ENCODE peak calls at places on chromosomes 5 and 9, in four cellular contexts. One of them, this sample, is unnamed.

GRCh38 chr9:136837146-136837855 is 5.0 kb upstream of the AJM1 start:
- DNase-seq in HCT116: no peak
- DNase-seq in tibial artery: no peak
- DNase-seq in brain microvascular endothelial cell: no peak
- DNase-seq in this sample: no peak

GRCh38 chr9:69388596-69388995 is 63.6 kb downstream of the ENTREP1 start:
- DNase-seq in brain microvascular endothelial cell: no peak
- DNase-seq in tibial artery: no peak
- DNase-seq in HCT116: no peak
- DNase-seq in this sample: no peak

GRCh38 chr5:136018814-136019777 is 9.7 kb upstream of the TGFBI start:
- DNase-seq in brain microvascular endothelial cell: peak
- DNase-seq in HCT116: no peak
- DNase-seq in tibial artery: no peak
- DNase-seq in this sample: peak

GRCh38 chr5:14143843-14144585 is 872 bp downstream of the TRIO start:
- DNase-seq in brain microvascular endothelial cell: no peak
- DNase-seq in HCT116: no peak
- DNase-seq in tibial artery: peak
- DNase-seq in this sample: no peak

GRCh38 chr5:142206801-142207200 is 98.2 kb downstream of the NDFIP1 start:
- DNase-seq in HCT116: peak
- DNase-seq in brain microvascular endothelial cell: no peak
- DNase-seq in tibial artery: no peak
- DNase-seq in this sample: no peak

GRCh38 chr9:692636-693459 is 148.6 kb upstream of the DMRT1 start:
- DNase-seq in brain microvascular endothelial cell: peak
- DNase-seq in tibial artery: no peak
- DNase-seq in HCT116: no peak
- DNase-seq in this sample: no peak

GRCh38 chr9:5756633-5757032 is 76.3 kb downstream of the ERMP1 start:
- DNase-seq in brain microvascular endothelial cell: no peak
- DNase-seq in tibial artery: no peak
- DNase-seq in HCT116: no peak
- DNase-seq in this sample: no peak

GRCh38 chr9:3963266-3964019 is 336.4 kb downstream of the GLIS3 start:
- DNase-seq in tibial artery: no peak
- DNase-seq in brain microvascular endothelial cell: peak
- DNase-seq in HCT116: no peak
- DNase-seq in this sample: peak

GRCh38 chr5:83001788-83002381 is 75.3 kb downstream of the TMEM167A start:
- DNase-seq in tibial artery: no peak
- DNase-seq in HCT116: no peak
- DNase-seq in brain microvascular endothelial cell: no peak
- DNase-seq in this sample: no peak

GRCh38 chr5:134289509-134290113 is 63.7 kb upstream of the PPP2CA start:
- DNase-seq in brain microvascular endothelial cell: peak
- DNase-seq in HCT116: peak
- DNase-seq in tibial artery: no peak
- DNase-seq in this sample: peak
- TF ChIP-seq CTCF in brain microvascular endothelial cell: peak
- TF ChIP-seq CTCF in HCT116: peak
- TF ChIP-seq CTCF in tibial artery: peak
- TF ChIP-seq CTCF in this sample: peak

DNA sequence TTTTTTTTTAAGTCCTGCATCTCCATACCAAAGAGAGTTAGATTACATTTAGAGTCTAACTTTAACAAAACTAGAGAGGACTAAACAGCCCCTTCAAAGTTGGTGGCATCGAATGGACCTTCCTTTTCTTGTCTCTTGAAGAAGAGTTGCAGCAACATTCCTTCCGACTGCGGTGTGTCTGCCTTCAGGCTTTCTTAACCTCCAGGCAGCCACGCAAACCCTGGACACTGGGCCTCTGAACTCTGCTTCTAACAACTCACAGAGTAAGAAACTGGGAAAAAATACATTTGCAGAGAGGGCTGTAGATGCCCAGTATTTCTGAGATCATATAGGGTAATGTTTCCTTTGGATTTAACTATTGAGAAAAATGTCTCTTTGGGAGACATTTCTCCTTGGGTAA is 120.5 kb upstream of the MAST4 start:
- DNase-seq in tibial artery: no peak
- DNase-seq in HCT116: no peak
- DNase-seq in brain microvascular endothelial cell: no peak
- DNase-seq in this sample: no peak
- H3K4me3 ChIP-seq in tibial artery: no peak
- H3K4me3 ChIP-seq in HCT116: no peak
- H3K4me3 ChIP-seq in brain microvascular endothelial cell: no peak
- H3K4me3 ChIP-seq in this sample: no peak

GRCh38 chr5:9245071-9245470 is 300.8 kb downstream of the SEMA5A start:
- DNase-seq in HCT116: no peak
- DNase-seq in brain microvascular endothelial cell: peak
- DNase-seq in tibial artery: no peak
- DNase-seq in this sample: no peak
- H3K27ac ChIP-seq in HCT116: no peak
- H3K27ac ChIP-seq in brain microvascular endothelial cell: peak
- H3K27ac ChIP-seq in tibial artery: no peak
- H3K27ac ChIP-seq in this sample: no peak

DNA sequence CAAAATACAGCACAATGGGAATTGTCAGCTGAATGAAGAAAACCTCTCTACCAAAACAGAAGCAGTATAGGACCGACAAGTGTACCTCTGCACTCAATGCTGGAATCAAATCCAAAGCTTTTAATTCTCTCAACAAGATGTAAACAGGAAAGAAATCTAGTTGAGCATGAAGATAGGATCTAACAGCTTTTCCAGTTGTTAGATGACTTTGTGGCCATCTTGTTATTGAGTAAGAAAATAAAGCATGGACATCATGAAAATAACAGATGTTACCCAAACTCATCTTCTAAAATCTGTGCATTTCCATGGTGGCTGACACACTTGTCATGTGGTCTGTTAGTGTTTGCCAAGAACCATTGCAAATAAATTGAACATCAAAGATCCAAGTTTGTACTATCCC is 34.7 kb downstream of the SREK1 start:
- DNase-seq in HCT116: no peak
- DNase-seq in brain microvascular endothelial cell: no peak
- DNase-seq in tibial artery: no peak
- DNase-seq in this sample: no peak
- TF ChIP-seq CTCF in HCT116: no peak
- TF ChIP-seq CTCF in brain microvascular endothelial cell: no peak
- TF ChIP-seq CTCF in tibial artery: no peak
- TF ChIP-seq CTCF in this sample: no peak

DNA sequence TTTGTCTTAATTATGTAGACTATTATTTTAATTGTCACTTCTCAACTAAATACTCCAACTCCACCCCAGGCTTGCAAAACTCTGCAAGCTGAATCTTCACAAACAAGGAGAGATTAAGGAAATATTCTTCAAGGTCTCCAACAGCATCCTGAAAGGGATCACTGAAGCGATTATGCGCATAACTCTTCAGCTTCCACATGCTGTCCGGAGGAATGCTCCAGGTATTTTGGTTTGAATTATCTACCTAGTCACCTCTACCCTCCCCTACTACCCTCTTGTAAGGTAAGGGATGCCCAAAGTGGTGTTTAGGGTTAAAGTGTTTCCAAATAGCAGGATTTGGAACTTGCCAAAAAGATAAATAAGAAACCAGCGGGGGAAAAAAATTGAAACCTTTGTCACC is 11.7 kb downstream of the PTCH1 start:
- DNase-seq in brain microvascular endothelial cell: no peak
- DNase-seq in tibial artery: no peak
- DNase-seq in HCT116: no peak
- DNase-seq in this sample: no peak
- H3K4me3 ChIP-seq in brain microvascular endothelial cell: peak
- H3K4me3 ChIP-seq in tibial artery: peak
- H3K4me3 ChIP-seq in HCT116: peak
- H3K4me3 ChIP-seq in this sample: peak